ENCODE peak calls at places on chromosomes 5 and 9, in five cellular contexts. One of them, this sample, is unnamed.

GRCh38 chr5:76807296-76807695 is 11.5 kb upstream of the F2RL1 start:
- DNase-seq in skeletal muscle cell: no peak
- DNase-seq in foreskin fibroblast: peak; percentile 77
- DNase-seq in MCF 10A: peak; percentile 60
- DNase-seq in SW480: peak; percentile 38
- DNase-seq in this sample: peak; percentile 55

GRCh38 chr5:160548949-160549665 is 127.5 kb downstream of the PTTG1 start:
- DNase-seq in skeletal muscle cell: no peak
- DNase-seq in foreskin fibroblast: peak; percentile 4
- DNase-seq in MCF 10A: no peak
- DNase-seq in SW480: no peak
- DNase-seq in this sample: peak; percentile 42

GRCh38 chr9:94981661-94982060 is 255.2 kb downstream of the AOPEP start:
- DNase-seq in skeletal muscle cell: no peak
- DNase-seq in foreskin fibroblast: no peak
- DNase-seq in MCF 10A: no peak
- DNase-seq in SW480: peak; percentile 18
- DNase-seq in this sample: no peak

GRCh38 chr5:77645158-77645994 is 6.9 kb upstream of the OTP start:
- DNase-seq in skeletal muscle cell: no peak
- DNase-seq in foreskin fibroblast: peak; percentile 44
- DNase-seq in MCF 10A: no peak
- DNase-seq in SW480: no peak
- DNase-seq in this sample: no peak

GRCh38 chr5:180136661-180137381 is 65.3 kb upstream of the RNF130 start:
- DNase-seq in skeletal muscle cell: no peak
- DNase-seq in foreskin fibroblast: no peak
- DNase-seq in MCF 10A: no peak
- DNase-seq in SW480: no peak
- DNase-seq in this sample: no peak

GRCh38 chr9:70510157-70510770 is 95.8 kb upstream of the KLF9 start:
- DNase-seq in skeletal muscle cell: no peak
- DNase-seq in foreskin fibroblast: peak; percentile 30
- DNase-seq in MCF 10A: peak; percentile 39
- DNase-seq in SW480: peak; percentile 3
- DNase-seq in this sample: no peak

GRCh38 chr5:55441954-55442353 is 92.8 kb downstream of the PLPP1 start:
- DNase-seq in skeletal muscle cell: no peak
- DNase-seq in foreskin fibroblast: no peak
- DNase-seq in MCF 10A: no peak
- DNase-seq in SW480: no peak
- DNase-seq in this sample: no peak

GRCh38 chr5:148146487-148146886 is 21.9 kb upstream of the SPINK14 start:
- DNase-seq in skeletal muscle cell: no peak
- DNase-seq in foreskin fibroblast: no peak
- DNase-seq in MCF 10A: no peak
- DNase-seq in SW480: no peak
- DNase-seq in this sample: no peak

GRCh38 chr9:72280913-72281500 is 84.0 kb downstream of the ZFAND5 start:
- DNase-seq in skeletal muscle cell: no peak
- DNase-seq in foreskin fibroblast: peak; percentile 84
- DNase-seq in MCF 10A: peak; percentile 73
- DNase-seq in SW480: peak; percentile 67
- DNase-seq in this sample: peak; percentile 31

GRCh38 chr9:90846770-90847419 is 45.3 kb downstream of the SYK start:
- DNase-seq in skeletal muscle cell: no peak
- DNase-seq in foreskin fibroblast: no peak
- DNase-seq in MCF 10A: no peak
- DNase-seq in SW480: no peak
- DNase-seq in this sample: no peak

GRCh38 chr5:154005648-154006047 is 33.1 kb downstream of the FAM114A2 start:
- DNase-seq in skeletal muscle cell: no peak
- DNase-seq in foreskin fibroblast: no peak
- DNase-seq in MCF 10A: no peak
- DNase-seq in SW480: no peak
- DNase-seq in this sample: no peak

GRCh38 chr9:130354806-130355205 is 89.2 kb downstream of the HMCN2 start:
- DNase-seq in skeletal muscle cell: no peak
- DNase-seq in foreskin fibroblast: no peak
- DNase-seq in MCF 10A: no peak
- DNase-seq in SW480: no peak
- DNase-seq in this sample: no peak

GRCh38 chr5:43193171-43193951 is 1.3 kb downstream of the NIM1K start:
- DNase-seq in skeletal muscle cell: peak; percentile 84
- DNase-seq in foreskin fibroblast: peak; percentile 96
- DNase-seq in MCF 10A: peak; percentile 87
- DNase-seq in SW480: peak; percentile 28
- DNase-seq in this sample: peak; percentile 94

GRCh38 chr5:158175664-158176507 is 316.9 kb upstream of the CLINT1 start:
- DNase-seq in skeletal muscle cell: no peak
- DNase-seq in foreskin fibroblast: peak; percentile 9
- DNase-seq in MCF 10A: peak; percentile 40
- DNase-seq in SW480: no peak
- DNase-seq in this sample: no peak

GRCh38 chr5:179801304-179802206 is 5.1 kb downstream of the MGAT4B start:
- DNase-seq in skeletal muscle cell: peak; percentile 18
- DNase-seq in foreskin fibroblast: peak; percentile 82
- DNase-seq in MCF 10A: no peak
- DNase-seq in SW480: no peak
- DNase-seq in this sample: no peak

GRCh38 chr9:35688558-35689350 is 971 bp downstream of the TPM2 start:
- DNase-seq in skeletal muscle cell: peak; percentile 71
- DNase-seq in foreskin fibroblast: peak; percentile 88
- DNase-seq in MCF 10A: peak; percentile 86
- DNase-seq in SW480: peak; percentile 83
- DNase-seq in this sample: peak; percentile 78

GRCh38 chr9:121172726-121173487 is 28.8 kb downstream of the RAB14 start:
- DNase-seq in skeletal muscle cell: no peak
- DNase-seq in foreskin fibroblast: no peak
- DNase-seq in MCF 10A: no peak
- DNase-seq in SW480: no peak
- DNase-seq in this sample: no peak

GRCh38 chr9:17906204-17906840 is 327.5 kb downstream of the SH3GL2 start:
- DNase-seq in skeletal muscle cell: no peak
- DNase-seq in foreskin fibroblast: no peak
- DNase-seq in MCF 10A: no peak
- DNase-seq in SW480: no peak
- DNase-seq in this sample: no peak

GRCh38 chr5:133930061-133930823 is 38.2 kb downstream of the C5orf15 start:
- DNase-seq in skeletal muscle cell: peak; percentile 24
- DNase-seq in foreskin fibroblast: peak; percentile 56
- DNase-seq in MCF 10A: peak; percentile 20
- DNase-seq in SW480: no peak
- DNase-seq in this sample: peak; percentile 72

GRCh38 chr5:94969174-94969573 is 315.7 kb downstream of the MCTP1 start:
- DNase-seq in skeletal muscle cell: no peak
- DNase-seq in foreskin fibroblast: peak; percentile 34
- DNase-seq in MCF 10A: peak; percentile 32
- DNase-seq in SW480: peak; percentile 70
- DNase-seq in this sample: peak; percentile 2

GRCh38 chr5:67234671-67235176 is 38.1 kb upstream of the CD180 start:
- DNase-seq in skeletal muscle cell: peak; percentile 88
- DNase-seq in foreskin fibroblast: peak; percentile 79
- DNase-seq in MCF 10A: peak; percentile 92
- DNase-seq in SW480: no peak
- DNase-seq in this sample: peak; percentile 81

GRCh38 chr9:113474372-113474771 is 10.8 kb downstream of the RGS3 start:
- DNase-seq in skeletal muscle cell: no peak
- DNase-seq in foreskin fibroblast: no peak
- DNase-seq in MCF 10A: no peak
- DNase-seq in SW480: no peak
- DNase-seq in this sample: no peak

GRCh38 chr5:64958757-64959391 is 190.1 kb downstream of the CWC27 start:
- DNase-seq in skeletal muscle cell: peak; percentile 15
- DNase-seq in foreskin fibroblast: peak; percentile 64
- DNase-seq in MCF 10A: peak; percentile 30
- DNase-seq in SW480: peak; percentile 2
- DNase-seq in this sample: peak; percentile 39

GRCh38 chr9:75106856-75107255 is 18.5 kb downstream of the OSTF1 start:
- DNase-seq in skeletal muscle cell: no peak
- DNase-seq in foreskin fibroblast: no peak
- DNase-seq in MCF 10A: no peak
- DNase-seq in SW480: no peak
- DNase-seq in this sample: no peak